ENCODE peak calls at places on chromosomes 2 and 18, in five cellular contexts. One of them, this sample, is unnamed.
A peak's percentile ranks its signal among the peaks of the same experiment; 100 is the strongest.

GRCh38 chr2:179592167-179592936 is 269.1 kb downstream of the ZNF385B start:
- DNase-seq in GM13976: no peak
- DNase-seq in stimulated activated CD4-positive, alpha-beta T cell treated with anti-CD3 and anti-CD28 coated beads, Interleukin-12 subunit alpha, Interleukin-12 subunit beta, amount 100 ng/mL, for 24 hours: no peak
- DNase-seq in fibroblast of mammary gland: peak; percentile 44
- DNase-seq in AG09319: peak; percentile 16
- DNase-seq in this sample: no peak

GRCh38 chr2:10647451-10647850 is 42.3 kb downstream of the NOL10 start:
- DNase-seq in AG09319: no peak
- DNase-seq in GM13976: no peak
- DNase-seq in fibroblast of mammary gland: no peak
- DNase-seq in stimulated activated CD4-positive, alpha-beta T cell treated with anti-CD3 and anti-CD28 coated beads, Interleukin-12 subunit alpha, Interleukin-12 subunit beta, amount 100 ng/mL, for 24 hours: no peak
- DNase-seq in this sample: no peak

GRCh38 chr2:6820903-6821584 is 44.7 kb downstream of the CMPK2 start:
- DNase-seq in AG09319: no peak
- DNase-seq in fibroblast of mammary gland: no peak
- DNase-seq in stimulated activated CD4-positive, alpha-beta T cell treated with anti-CD3 and anti-CD28 coated beads, Interleukin-12 subunit alpha, Interleukin-12 subunit beta, amount 100 ng/mL, for 24 hours: no peak
- DNase-seq in GM13976: no peak
- DNase-seq in this sample: no peak

GRCh38 chr2:201668402-201668801 is 25.1 kb upstream of the TMEM237 start:
- DNase-seq in fibroblast of mammary gland: no peak
- DNase-seq in AG09319: no peak
- DNase-seq in GM13976: no peak
- DNase-seq in stimulated activated CD4-positive, alpha-beta T cell treated with anti-CD3 and anti-CD28 coated beads, Interleukin-12 subunit alpha, Interleukin-12 subunit beta, amount 100 ng/mL, for 24 hours: no peak
- DNase-seq in this sample: no peak

GRCh38 chr2:212537311-212538155 is 1.1 kb downstream of the ERBB4 start:
- DNase-seq in fibroblast of mammary gland: peak; percentile 7
- DNase-seq in stimulated activated CD4-positive, alpha-beta T cell treated with anti-CD3 and anti-CD28 coated beads, Interleukin-12 subunit alpha, Interleukin-12 subunit beta, amount 100 ng/mL, for 24 hours: no peak
- DNase-seq in AG09319: no peak
- DNase-seq in GM13976: peak; percentile 33
- DNase-seq in this sample: no peak

GRCh38 chr2:144583741-144584453 is 64.0 kb upstream of the ZEB2 start:
- DNase-seq in stimulated activated CD4-positive, alpha-beta T cell treated with anti-CD3 and anti-CD28 coated beads, Interleukin-12 subunit alpha, Interleukin-12 subunit beta, amount 100 ng/mL, for 24 hours: no peak
- DNase-seq in fibroblast of mammary gland: peak; percentile 90
- DNase-seq in AG09319: peak; percentile 22
- DNase-seq in GM13976: no peak
- DNase-seq in this sample: peak; percentile 57

GRCh38 chr2:133521146-133521745 is 47.0 kb downstream of the NCKAP5 start:
- DNase-seq in AG09319: no peak
- DNase-seq in stimulated activated CD4-positive, alpha-beta T cell treated with anti-CD3 and anti-CD28 coated beads, Interleukin-12 subunit alpha, Interleukin-12 subunit beta, amount 100 ng/mL, for 24 hours: no peak
- DNase-seq in GM13976: no peak
- DNase-seq in fibroblast of mammary gland: no peak
- DNase-seq in this sample: no peak

GRCh38 chr2:9380702-9381628 is 42.4 kb downstream of the ITGB1BP1 start:
- DNase-seq in fibroblast of mammary gland: peak; percentile 97
- DNase-seq in GM13976: no peak
- DNase-seq in stimulated activated CD4-positive, alpha-beta T cell treated with anti-CD3 and anti-CD28 coated beads, Interleukin-12 subunit alpha, Interleukin-12 subunit beta, amount 100 ng/mL, for 24 hours: no peak
- DNase-seq in AG09319: peak; percentile 89
- DNase-seq in this sample: peak; percentile 81

GRCh38 chr18:50638623-50639398 is 78.9 kb downstream of the MAPK4 start:
- DNase-seq in AG09319: no peak
- DNase-seq in fibroblast of mammary gland: no peak
- DNase-seq in stimulated activated CD4-positive, alpha-beta T cell treated with anti-CD3 and anti-CD28 coated beads, Interleukin-12 subunit alpha, Interleukin-12 subunit beta, amount 100 ng/mL, for 24 hours: no peak
- DNase-seq in GM13976: no peak
- DNase-seq in this sample: no peak

GRCh38 chr18:46793565-46793964 is 36.7 kb upstream of the ST8SIA5 start:
- DNase-seq in AG09319: no peak
- DNase-seq in GM13976: no peak
- DNase-seq in fibroblast of mammary gland: no peak
- DNase-seq in stimulated activated CD4-positive, alpha-beta T cell treated with anti-CD3 and anti-CD28 coated beads, Interleukin-12 subunit alpha, Interleukin-12 subunit beta, amount 100 ng/mL, for 24 hours: no peak
- DNase-seq in this sample: no peak

GRCh38 chr2:38656866-38657265 is 9.0 kb upstream of the GALM start:
- DNase-seq in GM13976: no peak
- DNase-seq in fibroblast of mammary gland: no peak
- DNase-seq in stimulated activated CD4-positive, alpha-beta T cell treated with anti-CD3 and anti-CD28 coated beads, Interleukin-12 subunit alpha, Interleukin-12 subunit beta, amount 100 ng/mL, for 24 hours: no peak
- DNase-seq in AG09319: no peak
- DNase-seq in this sample: no peak

GRCh38 chr2:76174505-76174904 is 463.8 kb upstream of the GCFC2 start:
- DNase-seq in fibroblast of mammary gland: no peak
- DNase-seq in GM13976: no peak
- DNase-seq in AG09319: no peak
- DNase-seq in stimulated activated CD4-positive, alpha-beta T cell treated with anti-CD3 and anti-CD28 coated beads, Interleukin-12 subunit alpha, Interleukin-12 subunit beta, amount 100 ng/mL, for 24 hours: no peak
- DNase-seq in this sample: no peak

GRCh38 chr2:47034973-47035609 is 119.5 kb upstream of the MCFD2 start:
- DNase-seq in GM13976: peak; percentile 52
- DNase-seq in fibroblast of mammary gland: no peak
- DNase-seq in AG09319: no peak
- DNase-seq in stimulated activated CD4-positive, alpha-beta T cell treated with anti-CD3 and anti-CD28 coated beads, Interleukin-12 subunit alpha, Interleukin-12 subunit beta, amount 100 ng/mL, for 24 hours: no peak
- DNase-seq in this sample: no peak

GRCh38 chr2:84807063-84807485 is 73.8 kb downstream of the TRABD2A start:
- DNase-seq in fibroblast of mammary gland: peak; percentile 97
- DNase-seq in stimulated activated CD4-positive, alpha-beta T cell treated with anti-CD3 and anti-CD28 coated beads, Interleukin-12 subunit alpha, Interleukin-12 subunit beta, amount 100 ng/mL, for 24 hours: no peak
- DNase-seq in AG09319: peak; percentile 94
- DNase-seq in GM13976: no peak
- DNase-seq in this sample: peak; percentile 93

GRCh38 chr2:97760480-97761049 is 47.2 kb downstream of the ZAP70 start:
- DNase-seq in fibroblast of mammary gland: no peak
- DNase-seq in stimulated activated CD4-positive, alpha-beta T cell treated with anti-CD3 and anti-CD28 coated beads, Interleukin-12 subunit alpha, Interleukin-12 subunit beta, amount 100 ng/mL, for 24 hours: no peak
- DNase-seq in AG09319: no peak
- DNase-seq in GM13976: no peak
- DNase-seq in this sample: no peak